ENCODE peak calls at places on chromosomes 5 and 9, in eight cellular contexts. I is GM03348; O is kidney epithelial cell; L is HEK293T; E is activated CD4-positive, alpha-beta T cell treated with anti-CD3 and anti-CD28 coated beads, Interleukin-2, amount 50 U/mL, for 48 hours; X is T-helper 2 cell; W is head of caudate nucleus; M is NCI-H1105. U is an unnamed sample.
A peak's percentile ranks its signal among the peaks of the same experiment; 100 is the strongest.

GRCh38 chr9:22405869-22406659 is 40.6 kb upstream of the DMRTA1 start:
- DNase-seq in I (no peak), O (no peak), L (no peak), E (no peak), X (no peak), W (no peak), M (no peak), U (no peak)

GRCh38 chr5:176535655-176536131 is 1.5 kb downstream of the RNF44 start:
- DNase-seq in I (no peak), O (no peak), L (no peak), E (peak; percentile 35), X (no peak), W (no peak), M (no peak), U (no peak)

GRCh38 chr5:33792559-33792958 is 99.2 kb downstream of the ADAMTS12 start:
- DNase-seq in I (no peak), O (no peak), L (no peak), E (no peak), X (no peak), W (no peak), M (no peak), U (no peak)

GRCh38 chr5:88377705-88378656 is 109.3 kb upstream of the TMEM161B start:
- DNase-seq in I (no peak), O (no peak), L (no peak), E (no peak), X (no peak), W (no peak), M (no peak), U (peak; percentile 16)

GRCh38 chr9:127919253-127919815 is 2.5 kb upstream of the ST6GALNAC4 start:
- DNase-seq in I (peak; percentile 90), O (peak; percentile 100), L (no peak), E (peak; percentile 74), X (no peak), W (peak; percentile 82), M (no peak), U (no peak)

GRCh38 chr9:75378036-75378435 is 289.7 kb downstream of the OSTF1 start:
- DNase-seq in I (no peak), O (no peak), L (peak; percentile 10), E (no peak), X (no peak), W (no peak), M (no peak), U (no peak)

GRCh38 chr9:33197279-33197678 is 30.1 kb upstream of the B4GALT1 start:
- DNase-seq in I (no peak), O (no peak), L (no peak), E (no peak), X (no peak), W (no peak), M (no peak), U (no peak)

GRCh38 chr9:124251605-124252366 is 6.0 kb upstream of the NEK6 start:
- DNase-seq in I (peak; percentile 80), O (peak; percentile 56), L (no peak), E (no peak), X (no peak), W (no peak), M (no peak), U (no peak)

GRCh38 chr9:105157178-105157583 is 87.3 kb upstream of the SLC44A1 start:
- DNase-seq in I (peak; percentile 89), O (no peak), L (peak; percentile 42), E (peak; percentile 14), X (no peak), W (peak; percentile 59), M (peak; percentile 24), U (peak; percentile 73)

GRCh38 chr5:2727620-2728019 is 23.9 kb downstream of the IRX2 start:
- DNase-seq in I (no peak), O (no peak), L (no peak), E (no peak), X (no peak), W (no peak), M (no peak), U (no peak)

GRCh38 chr5:144697847-144698262 is 527.2 kb downstream of the KCTD16 start:
- DNase-seq in I (peak; percentile 16), O (peak; percentile 87), L (no peak), E (no peak), X (no peak), W (no peak), M (no peak), U (no peak)

GRCh38 chr9:108760841-108761240 is 94.9 kb downstream of the ACTL7B start:
- DNase-seq in I (no peak), O (no peak), L (no peak), E (no peak), X (no peak), W (no peak), M (no peak), U (no peak)

GRCh38 chr5:169753795-169754194 is 116.7 kb downstream of the DOCK2 start:
- DNase-seq in I (peak; percentile 77), O (no peak), L (no peak), E (no peak), X (no peak), W (no peak), M (no peak), U (no peak)

GRCh38 chr5:12661617-12662370 is 757.5 kb upstream of the CTNND2 start:
- DNase-seq in I (no peak), O (no peak), L (no peak), E (no peak), X (no peak), W (no peak), M (no peak), U (no peak)

GRCh38 chr5:149546974-149547373 is 4.3 kb downstream of the CSNK1A1 start:
- DNase-seq in I (no peak), O (no peak), L (no peak), E (no peak), X (no peak), W (no peak), M (no peak), U (no peak)

GRCh38 chr9:90783964-90784363 is 17.7 kb upstream of the SYK start:
- DNase-seq in I (no peak), O (no peak), L (no peak), E (no peak), X (no peak), W (no peak), M (no peak), U (no peak)

GRCh38 chr9:76610009-76610352 is 151.0 kb downstream of the GCNT1 start:
- DNase-seq in I (peak; percentile 76), O (no peak), L (no peak), E (no peak), X (no peak), W (peak; percentile 15), M (no peak), U (no peak)

GRCh38 chr9:108671794-108672193 is 184.0 kb downstream of the ACTL7B start:
- DNase-seq in I (peak; percentile 83), O (no peak), L (no peak), E (no peak), X (no peak), W (no peak), M (no peak), U (no peak)

GRCh38 chr5:59036274-59036961 is 453.5 kb downstream of the RAB3C start:
- DNase-seq in I (peak; percentile 78), O (peak; percentile 82), L (no peak), E (peak; percentile 52), X (no peak), W (no peak), M (no peak), U (no peak)

GRCh38 chr9:109297899-109298298 is 23.0 kb downstream of the EPB41L4B start:
- DNase-seq in I (peak; percentile 42), O (peak; percentile 65), L (no peak), E (no peak), X (no peak), W (no peak), M (no peak), U (no peak)

GRCh38 chr9:136762221-136762691 is 2.1 kb downstream of the LCN15 start:
- DNase-seq in I (no peak), O (no peak), L (no peak), E (no peak), X (no peak), W (no peak), M (no peak), U (no peak)

GRCh38 chr5:5199460-5199859 is 59.3 kb downstream of the ADAMTS16 start:
- DNase-seq in I (no peak), O (no peak), L (no peak), E (no peak), X (no peak), W (no peak), M (no peak), U (no peak)

GRCh38 chr9:108789742-108790141 is 66.0 kb downstream of the ACTL7B start:
- DNase-seq in I (no peak), O (no peak), L (no peak), E (no peak), X (no peak), W (no peak), M (no peak), U (no peak)

GRCh38 chr5:58127486-58128220 is 332.2 kb downstream of the PLK2 start:
- DNase-seq in I (no peak), O (no peak), L (no peak), E (no peak), X (no peak), W (no peak), M (no peak), U (peak; percentile 29)

GRCh38 chr9:121638901-121639592 is 12.4 kb upstream of the DAB2IP start:
- DNase-seq in I (no peak), O (no peak), L (no peak), E (no peak), X (no peak), W (no peak), M (no peak), U (no peak)

GRCh38 chr5:71492817-71493615 is 37.6 kb downstream of the BDP1 start:
- DNase-seq in I (no peak), O (no peak), L (no peak), E (no peak), X (no peak), W (no peak), M (no peak), U (no peak)

GRCh38 chr9:124315856-124316255 is 58.1 kb downstream of the NEK6 start:
- DNase-seq in I (no peak), O (no peak), L (no peak), E (no peak), X (no peak), W (no peak), M (no peak), U (no peak)

GRCh38 chr5:67268233-67269011 is 71.8 kb upstream of the CD180 start:
- DNase-seq in I (peak; percentile 85), O (peak; percentile 74), L (no peak), E (no peak), X (no peak), W (peak; percentile 69), M (peak; percentile 35), U (peak; percentile 91)

GRCh38 chr5:143399616-143400540 is 3.6 kb downstream of the NR3C1 start:
- DNase-seq in I (no peak), O (no peak), L (no peak), E (no peak), X (no peak), W (no peak), M (no peak), U (peak; percentile 42)

GRCh38 chr5:54785729-54786548 is 199.5 kb downstream of the ESM1 start:
- DNase-seq in I (peak; percentile 14), O (no peak), L (no peak), E (no peak), X (no peak), W (peak; percentile 55), M (no peak), U (peak; percentile 87)

GRCh38 chr9:107755267-107755666 is 265.7 kb upstream of the KLF4 start:
- DNase-seq in I (peak; percentile 50), O (peak; percentile 91), L (no peak), E (no peak), X (no peak), W (no peak), M (no peak), U (no peak)

GRCh38 chr5:31383734-31384133 is 148.2 kb downstream of the DROSHA start:
- DNase-seq in I (no peak), O (no peak), L (no peak), E (no peak), X (no peak), W (no peak), M (no peak), U (no peak)

GRCh38 chr9:109278848-109279247 is 42.0 kb downstream of the EPB41L4B start:
- DNase-seq in I (no peak), O (no peak), L (no peak), E (no peak), X (no peak), W (no peak), M (no peak), U (no peak)

GRCh38 chr9:98121096-98121495 is 2.1 kb upstream of the TRIM14 start:
- DNase-seq in I (peak; percentile 39), O (no peak), L (no peak), E (no peak), X (no peak), W (no peak), M (no peak), U (peak; percentile 31)

U was measured in cerebellar cortex.